ENCODE peak calls at places on chromosomes 13 and 19, in ten cellular contexts. X is HCT116, S is H1, F is left ventricle myocardium inferior, N is mesenchymal stem cell, W is AG04450, I is HL-60, Q is suprapubic skin, H is Panc1, Y is mesendoderm. K is an unnamed sample.

GRCh38 chr13:79519252-79519651 is 38.3 kb downstream of the NDFIP2 start:
- DNase-seq in N (peak), W (no peak), F (no peak), Y (no peak), I (no peak), X (no peak), H (no peak), Q (no peak), S (no peak), K (peak)

GRCh38 chr19:48533770-48534169 is 18.2 kb upstream of the SULT2B1 start:
- DNase-seq in X (no peak), S (no peak), F (no peak), N (no peak), Q (no peak), Y (no peak), I (no peak), W (no peak), H (no peak), K (no peak)

GRCh38 chr13:58324130-58324529 is 692.6 kb downstream of the PCDH17 start:
- DNase-seq in X (no peak), F (no peak), S (no peak), W (no peak), I (peak), Q (no peak), H (no peak), Y (no peak), N (peak), K (peak)

GRCh38 chr19:47458672-47459071 is 13.0 kb downstream of the SLC8A2 start:
- DNase-seq in F (no peak), N (no peak), H (no peak), W (no peak), S (no peak), Y (no peak), Q (no peak), I (no peak), X (no peak), K (no peak)

GRCh38 chr19:17490411-17490810 is 20.1 kb downstream of the SLC27A1 start:
- DNase-seq in Y (no peak), Q (no peak), F (no peak), N (no peak), H (no peak), I (no peak), S (no peak), X (no peak), W (no peak), K (no peak)

GRCh38 chr13:106573279-106573831 is 5.4 kb upstream of the ARGLU1 start:
- DNase-seq in S (no peak), I (no peak), Q (no peak), W (no peak), X (no peak), N (no peak), Y (no peak), H (no peak), F (no peak), K (no peak)

GRCh38 chr19:750640-751423 is at the start of gene MISP:
- DNase-seq in S (no peak), H (no peak), W (no peak), I (no peak), X (no peak), Q (no peak), F (no peak), Y (no peak), N (no peak), K (peak)

GRCh38 chr19:3358919-3359849 is 7.2 kb upstream of the NFIC start:
- DNase-seq in Y (no peak), I (no peak), F (peak), N (peak), X (no peak), H (no peak), Q (no peak), W (no peak), S (no peak), K (peak)

GRCh38 chr13:111187879-111188643 is 73.0 kb downstream of the ARHGEF7 start:
- DNase-seq in Q (no peak), Y (peak), W (peak), I (no peak), H (no peak), N (peak), X (no peak), F (no peak), S (no peak), K (peak)

GRCh38 chr19:5451494-5451893 is 3.7 kb upstream of the ZNRF4 start:
- DNase-seq in W (no peak), N (no peak), I (no peak), F (no peak), H (no peak), X (no peak), Y (no peak), S (no peak), Q (no peak), K (no peak)

GRCh38 chr19:6271721-6272410 is 7.9 kb downstream of the MLLT1 start:
- DNase-seq in N (peak), Q (peak), F (peak), W (no peak), I (no peak), S (no peak), X (no peak), Y (peak), H (no peak), K (peak)

GRCh38 chr19:31438401-31439269 is 89.4 kb upstream of the TSHZ3 start:
- DNase-seq in I (no peak), Y (no peak), Q (no peak), X (no peak), F (no peak), S (peak), H (no peak), W (no peak), N (no peak), K (no peak)

GRCh38 chr19:49857834-49858590 is 7.1 kb downstream of the PTOV1 start:
- DNase-seq in X (no peak), W (no peak), F (no peak), Q (no peak), Y (no peak), N (no peak), I (no peak), S (no peak), H (no peak), K (no peak)

GRCh38 chr19:18373892-18374629 is 11.9 kb upstream of the GDF15 start:
- DNase-seq in Y (peak), N (peak), W (peak), F (peak), I (peak), X (peak), S (peak), Q (peak), H (no peak), K (peak)

GRCh38 chr13:72166102-72166660 is 299.2 kb upstream of the DACH1 start:
- DNase-seq in F (no peak), H (no peak), X (no peak), W (no peak), Y (no peak), Q (no peak), N (peak), S (no peak), I (no peak), K (peak)

GRCh38 chr13:28475916-28476725 is 18.8 kb downstream of the FLT1 start:
- DNase-seq in S (no peak), Y (peak), Q (no peak), N (peak), H (no peak), X (peak), F (no peak), W (peak), I (no peak), K (peak)

GRCh38 chr13:59538512-59538911 is 625.2 kb downstream of the DIAPH3 start:
- DNase-seq in Y (peak), I (no peak), Q (no peak), W (no peak), S (no peak), N (no peak), H (no peak), X (no peak), F (no peak), K (no peak)

GRCh38 chr13:97382276-97382675 is 51.7 kb upstream of the RAP2A start:
- DNase-seq in Y (no peak), H (no peak), W (no peak), Q (no peak), I (no peak), S (no peak), F (no peak), X (no peak), N (no peak), K (no peak)

GRCh38 chr13:98509271-98510155 is 67.4 kb downstream of the STK24 start:
- DNase-seq in I (peak), X (peak), Q (no peak), S (no peak), N (peak), W (peak), H (no peak), Y (peak), F (peak), K (peak)

GRCh38 chr13:93621966-93622365 is 395.4 kb downstream of the GPC6 start:
- DNase-seq in N (no peak), F (no peak), Q (no peak), S (no peak), H (no peak), X (no peak), W (no peak), Y (no peak), I (no peak), K (no peak)

GRCh38 chr19:16297575-16298178 is 26.9 kb upstream of the KLF2 start:
- DNase-seq in H (no peak), Y (no peak), N (no peak), W (no peak), Q (no peak), F (no peak), S (no peak), X (peak), I (no peak), K (no peak)

GRCh38 chr13:87089391-87089790 is 581.8 kb upstream of the SLITRK5 start:
- DNase-seq in S (no peak), W (peak), X (no peak), H (no peak), I (no peak), Q (no peak), N (peak), F (no peak), Y (peak), K (peak)

GRCh38 chr13:50131998-50132936 is 117.0 kb downstream of the KCNRG start:
- DNase-seq in H (no peak), S (no peak), Y (peak), X (no peak), N (peak), W (no peak), F (no peak), Q (no peak), I (no peak), K (no peak)

GRCh38 chr13:42747399-42747873 is 33.9 kb upstream of the FAM216B start:
- DNase-seq in N (peak), X (no peak), Y (peak), H (no peak), S (no peak), F (no peak), I (no peak), W (peak), Q (no peak), K (peak)

GRCh38 chr13:109606404-109607028 is 179.9 kb downstream of the IRS2 start:
- DNase-seq in H (no peak), W (no peak), I (no peak), F (no peak), X (no peak), N (no peak), S (no peak), Q (no peak), Y (no peak), K (no peak)

GRCh38 chr13:110409581-110409992 is 102.5 kb downstream of the COL4A2 start:
- DNase-seq in Y (no peak), X (no peak), W (no peak), Q (no peak), I (no peak), S (no peak), H (no peak), F (no peak), N (peak), K (peak)

GRCh38 chr13:95494082-95494681 is 58.3 kb upstream of the CLDN10 start:
- DNase-seq in W (peak), F (no peak), I (no peak), Y (peak), Q (no peak), H (peak), S (no peak), X (peak), N (peak), K (peak)

GRCh38 chr13:29846475-29847256 is 3.8 kb downstream of the UBL3 start:
- DNase-seq in F (no peak), H (no peak), Q (no peak), Y (no peak), W (no peak), N (no peak), X (no peak), I (no peak), S (no peak), K (no peak)

GRCh38 chr13:29849731-29850212 is 645 bp downstream of the UBL3 start:
- DNase-seq in N (peak), S (peak), Y (peak), H (no peak), I (no peak), W (no peak), X (no peak), F (peak), Q (peak), K (peak)

GRCh38 chr13:29849071-29849541 is 1.3 kb downstream of the UBL3 start:
- DNase-seq in H (no peak), I (peak), F (no peak), N (peak), W (no peak), Y (peak), X (no peak), S (no peak), Q (no peak), K (peak)

GRCh38 chr13:29845440-29846056 is 4.9 kb downstream of the UBL3 start:
- DNase-seq in I (no peak), F (no peak), Y (no peak), Q (no peak), S (no peak), W (no peak), X (no peak), N (no peak), H (no peak), K (peak)

GRCh38 chr13:29847501-29847983 is 2.9 kb downstream of the UBL3 start:
- DNase-seq in Y (peak), I (no peak), S (no peak), W (no peak), Q (no peak), F (no peak), N (peak), H (no peak), X (no peak), K (peak)
- H3K4me3 ChIP-seq in Y (peak), I (peak), S (peak), W (peak), Q (peak), F (peak), N (peak), H (peak), X (no peak), K (peak)

DNA sequence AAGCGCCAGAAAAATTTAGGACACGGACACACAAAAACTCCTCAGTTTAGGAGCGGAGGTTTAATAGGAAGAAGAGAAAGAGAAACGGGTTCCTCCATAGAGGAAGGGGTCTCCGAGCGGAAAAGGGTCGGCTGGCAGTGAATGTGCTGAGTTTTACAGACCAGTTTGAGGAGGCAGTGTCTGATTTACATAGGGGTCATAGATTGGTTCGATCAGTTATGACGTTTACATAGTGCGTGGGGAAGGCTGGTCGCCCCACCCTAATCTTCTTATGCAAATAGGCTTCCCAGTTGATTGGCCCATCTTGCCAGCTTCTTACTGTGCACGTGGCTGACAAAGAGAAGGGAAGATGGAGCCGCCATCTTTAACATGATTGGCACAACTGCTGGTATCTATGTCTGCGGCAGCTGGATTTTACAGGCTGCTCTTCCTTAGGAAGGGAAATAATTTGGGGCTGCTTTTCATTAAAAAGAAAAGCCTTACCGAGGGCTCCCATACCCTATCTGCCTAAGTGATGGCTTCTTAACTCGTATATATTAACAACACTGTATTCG is 1.2 kb upstream of the ZNF225 start:
- DNase-seq in F (no peak), H (no peak), X (no peak), Y (peak), W (peak), Q (no peak), I (no peak), N (peak), S (peak), K (peak)
- H3K4me3 ChIP-seq in F (peak), H (peak), X (peak), Y (peak), W (peak), Q (peak), I (no peak), N (peak), S (peak), K (peak)

DNA sequence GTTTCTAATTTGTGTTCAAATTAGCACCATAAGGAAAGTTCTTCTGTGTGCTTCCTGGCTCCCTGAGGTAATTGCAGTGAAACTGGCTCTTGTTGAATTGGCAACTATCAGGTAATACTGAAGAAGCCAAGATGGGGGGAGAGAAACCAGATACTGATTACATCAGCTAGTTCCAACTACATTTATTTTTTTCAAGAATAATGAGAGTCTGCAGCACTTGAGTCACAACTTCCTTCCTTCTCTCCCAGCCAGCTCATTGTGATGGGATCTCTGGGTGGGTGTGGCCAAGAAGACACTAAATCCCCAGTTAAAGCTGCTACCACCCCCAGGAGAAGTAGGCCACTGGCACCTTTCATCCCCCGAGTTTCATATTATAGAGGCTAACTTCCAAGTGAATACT is 100.7 kb upstream of the RXFP2 start:
- DNase-seq in S (no peak), W (peak), H (no peak), Q (no peak), Y (no peak), N (peak), I (no peak), F (no peak), X (no peak), K (peak)
- H3K4me3 ChIP-seq in S (no peak), W (no peak), H (no peak), Q (no peak), Y (no peak), N (no peak), I (no peak), F (no peak), X (no peak), K (no peak)

GRCh38 chr13:32125221-32125621 is 93.6 kb downstream of the FRY start:
- DNase-seq in X (no peak), H (no peak), I (peak), W (no peak), N (peak), Y (no peak), F (no peak), Q (no peak), S (no peak), K (no peak)
- H3K4me3 ChIP-seq in X (no peak), H (no peak), I (no peak), W (no peak), N (no peak), Y (no peak), F (no peak), Q (no peak), S (no peak), K (no peak)

GRCh38 chr13:113021391-113021790 is 52.4 kb downstream of the MCF2L start:
- DNase-seq in H (no peak), W (no peak), Y (no peak), N (no peak), S (no peak), F (no peak), Q (no peak), I (no peak), X (no peak), K (no peak)

GRCh38 chr13:113023217-113023597 is 54.2 kb downstream of the MCF2L start:
- DNase-seq in N (peak), W (no peak), Q (no peak), S (no peak), X (no peak), I (no peak), H (no peak), Y (peak), F (peak), K (peak)

GRCh38 chr13:113021811-113022210 is 52.8 kb downstream of the MCF2L start:
- DNase-seq in S (no peak), H (no peak), N (no peak), Y (no peak), W (no peak), F (no peak), I (no peak), X (no peak), Q (no peak), K (no peak)

GRCh38 chr13:113023694-113024430 is 54.8 kb downstream of the MCF2L start:
- DNase-seq in W (no peak), X (no peak), I (no peak), Q (no peak), Y (no peak), F (no peak), N (no peak), S (no peak), H (no peak), K (no peak)

GRCh38 chr13:113022391-113023216 is 53.6 kb downstream of the MCF2L start:
- DNase-seq in X (no peak), W (no peak), Q (no peak), H (no peak), I (no peak), S (no peak), Y (peak), N (peak), F (no peak), K (peak)
- H3K4me3 ChIP-seq in X (no peak), W (no peak), Q (peak), H (no peak), I (no peak), S (no peak), Y (no peak), N (no peak), F (peak), K (peak)

GRCh38 chr19:9352505-9352904 is 10.3 kb upstream of the ZNF177 start:
- DNase-seq in W (no peak), Y (no peak), X (no peak), Q (no peak), S (no peak), F (no peak), H (no peak), I (no peak), N (no peak), K (no peak)
- H3K4me3 ChIP-seq in W (no peak), Y (no peak), X (no peak), Q (no peak), S (no peak), F (no peak), H (no peak), I (no peak), N (peak), K (no peak)

GRCh38 chr13:51590966-51591627 is 6.8 kb downstream of the WDFY2 start:
- DNase-seq in Q (no peak), H (peak), X (no peak), I (no peak), S (no peak), N (peak), F (no peak), W (peak), Y (peak), K (peak)
- H3K4me3 ChIP-seq in Q (no peak), H (peak), X (no peak), I (no peak), S (no peak), N (peak), F (no peak), W (no peak), Y (no peak), K (no peak)

GRCh38 chr19:58262922-58263296 is 15.8 kb upstream of the ZNF8 start:
- DNase-seq in S (no peak), N (no peak), F (no peak), X (no peak), Q (no peak), H (no peak), W (no peak), Y (no peak), I (no peak), K (no peak)
- H3K4me3 ChIP-seq in S (no peak), N (peak), F (no peak), X (no peak), Q (no peak), H (no peak), W (no peak), Y (peak), I (no peak), K (no peak)